ENCODE peak calls at places on chromosomes 13 and 19, in four cellular contexts. M is SK-N-SH, A is neural progenitor cell, Y is HepG2. R is an unnamed sample.
A peak's percentile ranks its signal among the peaks of the same experiment; 100 is the strongest.

GRCh38 chr13:78601124-78601885 is 2.0 kb downstream of the POU4F1 start:
- DNase-seq in M (peak; percentile 45), A (peak; percentile 71), Y (no peak), R (peak; percentile 36)

GRCh38 chr19:46015080-46015960 is 7.5 kb downstream of the PGLYRP1 start:
- DNase-seq in M (peak; percentile 93), A (peak; percentile 96), Y (no peak), R (peak; percentile 75)

GRCh38 chr13:28346136-28346535 is 148.8 kb downstream of the FLT1 start:
- DNase-seq in M (no peak), A (peak; percentile 15), Y (no peak), R (no peak)

GRCh38 chr13:26653310-26653709 is 95.8 kb downstream of the WASF3 start:
- DNase-seq in M (no peak), A (no peak), Y (no peak), R (no peak)

GRCh38 chr13:70932511-70932910 is 824.3 kb upstream of the KLHL1 start:
- DNase-seq in M (no peak), A (no peak), Y (no peak), R (no peak)

GRCh38 chr19:18171605-18172327 is 1.8 kb upstream of the IFI30 start:
- DNase-seq in M (peak; percentile 30), A (no peak), Y (no peak), R (no peak)

GRCh38 chr19:6556480-6556879 is 25.7 kb downstream of the TNFSF9 start:
- DNase-seq in M (no peak), A (no peak), Y (no peak), R (no peak)

GRCh38 chr13:84896128-84896527 is 903.1 kb downstream of the SLITRK6 start:
- DNase-seq in M (peak; percentile 51), A (peak; percentile 52), Y (peak; percentile 52), R (peak; percentile 25)

GRCh38 chr13:35720690-35721554 is 244.4 kb upstream of the MAB21L1 start:
- DNase-seq in M (peak; percentile 89), A (peak; percentile 80), Y (peak; percentile 31), R (peak; percentile 65)

GRCh38 chr19:10353793-10354391 is 14.5 kb upstream of the ICAM3 start:
- DNase-seq in M (peak; percentile 77), A (peak; percentile 95), Y (no peak), R (peak; percentile 86)

GRCh38 chr19:34041922-34042521 is 130.3 kb upstream of the LSM14A start:
- DNase-seq in M (peak; percentile 71), A (peak; percentile 78), Y (peak; percentile 36), R (peak; percentile 85)

GRCh38 chr13:46295531-46296464 is 84.1 kb downstream of the LRRC63 start:
- DNase-seq in M (no peak), A (no peak), Y (no peak), R (peak; percentile 40)

GRCh38 chr13:32246468-32246867 is 68.7 kb downstream of the ZAR1L start:
- DNase-seq in M (peak; percentile 48), A (peak; percentile 83), Y (peak; percentile 67), R (peak; percentile 76)

GRCh38 chr19:6069268-6069771 is 41.0 kb downstream of the RFX2 start:
- DNase-seq in M (no peak), A (no peak), Y (no peak), R (no peak)

GRCh38 chr13:43787998-43788397 is 1.2 kb upstream of the ENOX1 start:
- DNase-seq in M (peak; percentile 49), A (peak; percentile 42), Y (no peak), R (peak; percentile 47)

GRCh38 chr19:47225746-47226425 is 5.1 kb downstream of the BBC3 start:
- DNase-seq in M (peak; percentile 99), A (peak; percentile 96), Y (peak; percentile 72), R (peak; percentile 90)

GRCh38 chr19:5048727-5049553 is 80.0 kb downstream of the KDM4B start:
- DNase-seq in M (peak; percentile 67), A (no peak), Y (no peak), R (no peak)

GRCh38 chr19:17929056-17929455 is 3.8 kb upstream of the CCDC124 start:
- DNase-seq in M (no peak), A (no peak), Y (no peak), R (no peak)

GRCh38 chr19:791605-792360 is 5.5 kb upstream of the PTBP1 start:
- DNase-seq in M (peak; percentile 61), A (no peak), Y (no peak), R (no peak)

GRCh38 chr13:51542358-51542972 is 41.8 kb upstream of the WDFY2 start:
- DNase-seq in M (peak; percentile 27), A (peak; percentile 51), Y (no peak), R (no peak)

GRCh38 chr13:113864303-113864890 is 521 bp upstream of the GAS6 start:
- DNase-seq in M (peak; percentile 61), A (no peak), Y (no peak), R (peak; percentile 18)

GRCh38 chr13:28753208-28753892 is 34.6 kb upstream of the SLC46A3 start:
- DNase-seq in M (no peak), A (no peak), Y (peak; percentile 75), R (peak; percentile 70)

GRCh38 chr19:10132848-10133350 is 13.2 kb upstream of the EIF3G start:
- DNase-seq in M (no peak), A (no peak), Y (no peak), R (no peak)

GRCh38 chr13:111409413-111409812 is 89.0 kb downstream of the TEX29 start:
- DNase-seq in M (no peak), A (no peak), Y (no peak), R (no peak)

GRCh38 chr13:113351514-113352026 is 12.4 kb downstream of the GRTP1 start:
- DNase-seq in M (no peak), A (no peak), Y (no peak), R (peak; percentile 96)

GRCh38 chr13:66803759-66804456 is 426.2 kb downstream of the PCDH9 start:
- DNase-seq in M (no peak), A (no peak), Y (no peak), R (no peak)

GRCh38 chr19:31171936-31172335 is 177.3 kb downstream of the TSHZ3 start:
- DNase-seq in M (no peak), A (no peak), Y (no peak), R (no peak)

GRCh38 chr13:42899266-42899665 is 92.8 kb downstream of the EPSTI1 start:
- DNase-seq in M (no peak), A (no peak), Y (no peak), R (no peak)

GRCh38 chr13:112182831-112183543 is 116.0 kb downstream of the SOX1 start:
- DNase-seq in M (no peak), A (no peak), Y (peak; percentile 10), R (no peak)

GRCh38 chr19:57512845-57513244 is 13.1 kb downstream of the ZNF773 start:
- DNase-seq in M (no peak), A (no peak), Y (no peak), R (no peak)

GRCh38 chr19:35040826-35041547 is 534 bp upstream of the HPN start:
- DNase-seq in M (no peak), A (peak; percentile 70), Y (peak; percentile 96), R (peak; percentile 89)

GRCh38 chr19:56080669-56081401 is 40.3 kb downstream of the ZNF787 start:
- DNase-seq in M (peak; percentile 84), A (peak; percentile 90), Y (peak; percentile 52), R (peak; percentile 90)

GRCh38 chr13:81986308-81986707 is 1645.4 kb upstream of the SPRY2 start:
- DNase-seq in M (no peak), A (no peak), Y (no peak), R (no peak)

GRCh38 chr13:97434417-97435296 is 688 bp downstream of the RAP2A start:
- DNase-seq in M (peak; percentile 22), A (no peak), Y (no peak), R (peak; percentile 58)

GRCh38 chr13:22789027-22789593 is 391.7 kb upstream of the SGCG start:
- DNase-seq in M (no peak), A (no peak), Y (peak; percentile 78), R (no peak)

GRCh38 chr19:42250666-42251531 is 4.0 kb downstream of the ERF start:
- DNase-seq in M (peak; percentile 48), A (no peak), Y (no peak), R (no peak)
- H3K4me1 ChIP-seq in M (peaks cover 39% of the 10 kb centered on the region), A (peaks cover 17% of the 10 kb centered on the region), Y (peaks cover 59% of the 10 kb centered on the region), R (peaks cover 64% of the 10 kb centered on the region)

DNA sequence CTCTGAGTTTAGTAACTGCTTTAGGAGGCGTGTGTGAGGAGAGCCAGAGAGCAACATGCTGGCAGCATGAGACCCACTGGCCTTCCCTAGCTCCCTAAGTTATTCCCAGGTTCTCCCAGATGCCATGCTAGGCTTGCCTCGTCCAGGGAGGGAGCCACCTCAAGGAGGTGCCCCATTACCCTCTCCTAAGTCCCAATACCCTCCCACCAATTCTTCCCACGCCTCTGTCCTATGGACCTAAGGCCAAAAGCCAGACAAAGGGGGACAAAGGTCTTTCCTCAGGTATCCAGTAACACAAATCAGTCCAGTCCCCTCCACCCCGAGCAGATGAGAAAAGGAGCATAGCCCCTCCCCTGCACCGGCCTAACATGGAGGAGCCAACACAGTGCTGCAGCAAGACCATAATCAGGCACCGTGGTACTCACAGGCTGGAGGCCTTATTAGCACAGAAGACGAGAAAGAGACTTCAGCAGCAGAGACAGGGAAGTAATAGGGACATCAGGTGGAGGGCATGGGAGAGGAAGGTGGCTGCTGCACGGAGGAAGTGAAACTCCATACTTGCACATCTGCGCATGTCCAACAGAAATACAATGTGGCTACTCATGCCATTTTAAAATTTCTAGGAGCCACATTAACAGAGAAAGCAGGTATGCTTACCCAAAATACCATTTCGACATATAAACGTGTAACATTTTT is 46.3 kb downstream of the BRD4 start:
- DNase-seq in M (no peak), A (peak; percentile 32), Y (no peak), R (no peak)
- H3K4me1 ChIP-seq in M (peaks cover 93% of the 10 kb centered on the region), A (peaks cover 60% of the 10 kb centered on the region), Y (peaks cover 97% of the 10 kb centered on the region), R (peaks cover 70% of the 10 kb centered on the region)

GRCh38 chr13:110309159-110309476 is 2.0 kb downstream of the COL4A2 start:
- DNase-seq in M (no peak), A (no peak), Y (no peak), R (no peak)

GRCh38 chr13:110306340-110306959 is 507 bp downstream of the COL4A1 start:
- DNase-seq in M (peak; percentile 64), A (peak; percentile 69), Y (no peak), R (peak; percentile 37)

GRCh38 chr13:110306960-110307696 is at the start of the genes COL4A1 and COL4A2:
- DNase-seq in M (peak; percentile 84), A (peak; percentile 91), Y (no peak), R (peak; percentile 68)

GRCh38 chr13:110308377-110309158 is 1.5 kb downstream of the COL4A2 start:
- DNase-seq in M (peak; percentile 66), A (peak; percentile 84), Y (no peak), R (peak; percentile 46)

GRCh38 chr13:110307697-110308376 is 753 bp downstream of the COL4A2 start:
- DNase-seq in M (no peak), A (peak; percentile 59), Y (no peak), R (peak; percentile 32)
- H3K4me1 ChIP-seq in M (peaks cover 33% of the 10 kb centered on the region), A (peaks cover 25% of the 10 kb centered on the region), Y (peaks cover 11% of the 10 kb centered on the region), R (no peaks in the 10 kb centered on the region)

DNA sequence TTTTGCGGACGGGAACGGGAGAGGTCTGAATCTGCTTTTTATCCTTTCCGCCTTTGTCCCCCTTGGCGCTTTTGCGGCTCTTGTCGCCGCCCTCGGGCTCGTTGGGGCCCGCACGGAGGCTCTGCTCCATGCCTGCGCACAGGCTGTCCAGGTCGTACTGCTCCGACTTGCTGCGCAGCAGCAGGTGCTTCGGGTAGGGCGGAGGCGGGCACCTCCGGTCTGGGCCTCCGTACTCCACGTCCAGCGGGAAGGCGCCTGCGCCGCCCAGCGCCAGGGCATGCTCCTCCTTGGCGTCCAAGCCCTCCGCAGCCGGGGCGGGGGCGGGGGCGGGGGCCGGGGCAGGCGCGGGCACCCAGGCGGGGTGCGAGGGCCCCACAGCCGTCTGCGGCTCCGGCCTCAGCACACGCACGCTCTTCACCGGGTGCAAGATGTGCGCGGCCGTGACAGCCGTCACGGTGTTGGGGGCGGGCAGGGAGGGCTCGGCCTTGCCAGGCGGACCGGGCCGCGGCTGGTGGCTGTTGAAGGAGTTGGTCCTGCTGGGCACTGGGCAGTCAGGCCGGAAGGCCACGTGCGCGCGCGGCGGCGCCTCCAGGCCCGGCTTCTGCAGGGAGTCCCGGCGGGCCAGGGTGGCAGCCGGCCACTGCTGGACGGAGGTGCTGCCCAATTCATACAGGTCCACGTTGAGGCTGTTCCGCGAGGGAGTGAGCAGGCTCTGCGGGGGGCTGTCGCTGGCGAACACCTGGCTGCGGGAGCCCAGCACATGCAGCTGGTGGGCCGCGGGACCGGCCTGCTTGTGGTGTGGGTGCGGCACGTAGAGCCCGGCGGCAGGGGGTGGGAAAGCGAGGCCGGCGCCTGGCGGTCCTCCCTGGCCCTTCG is 73.1 kb downstream of the LATS2 start:
- DNase-seq in M (no peak), A (no peak), Y (no peak), R (no peak)
- H3K4me1 ChIP-seq in M (no peaks in the 10 kb centered on the region), A (no peaks in the 10 kb centered on the region), Y (no peaks in the 10 kb centered on the region), R (no peaks in the 10 kb centered on the region)

R was measured in testis.